ENCODE peak calls at places on chromosomes 16 and 17, in seven cellular contexts. Z is IMR-90, L is neuronal stem cell, W is H1, N is mesenchymal stem cell, J is H9, H is trophoblast cell. Y is an unnamed sample.

GRCh38 chr17:45693792-45694191 is 90.3 kb upstream of the CRHR1 start:
- DNase-seq in Z (no peak), L (no peak), W (no peak), N (no peak), J (no peak), H (no peak), Y (no peak)

GRCh38 chr17:60941028-60941427 is 263.4 kb downstream of the BCAS3 start:
- DNase-seq in Z (peak), L (no peak), W (no peak), N (peak), J (no peak), H (no peak), Y (no peak)

GRCh38 chr16:87235810-87236515 is 81.2 kb downstream of the C16orf95 start:
- DNase-seq in Z (no peak), L (no peak), W (peak), N (no peak), J (peak), H (peak), Y (peak)

GRCh38 chr17:43732961-43733360 is 25.6 kb downstream of the SOST start:
- DNase-seq in Z (peak), L (no peak), W (no peak), N (peak), J (no peak), H (peak), Y (peak)

GRCh38 chr17:68422821-68423220 is 34.5 kb downstream of the WIPI1 start:
- DNase-seq in Z (no peak), L (no peak), W (no peak), N (no peak), J (no peak), H (no peak), Y (no peak)

GRCh38 chr16:14186954-14187306 is 115.8 kb downstream of the MRTFB start:
- DNase-seq in Z (no peak), L (no peak), W (no peak), N (no peak), J (no peak), H (no peak), Y (no peak)

GRCh38 chr16:7422489-7422888 is 89.8 kb downstream of the RBFOX1 start:
- DNase-seq in Z (no peak), L (no peak), W (no peak), N (no peak), J (no peak), H (no peak), Y (no peak)

GRCh38 chr16:75494696-75495601 is at the start of gene CHST6:
- DNase-seq in Z (no peak), L (peak), W (peak), N (peak), J (peak), H (peak), Y (peak)

GRCh38 chr16:53129281-53130192 is 74.7 kb downstream of the CHD9 start:
- DNase-seq in Z (peak), L (no peak), W (no peak), N (peak), J (no peak), H (no peak), Y (no peak)

GRCh38 chr16:30715777-30716445 is 16.9 kb downstream of the SRCAP start:
- DNase-seq in Z (peak), L (no peak), W (no peak), N (peak), J (no peak), H (peak), Y (no peak)

GRCh38 chr17:35117984-35118383 is 1.7 kb downstream of the RAD51D start:
- DNase-seq in Z (peak), L (no peak), W (no peak), N (peak), J (no peak), H (no peak), Y (no peak)

GRCh38 chr16:31329671-31330552 is 25.1 kb upstream of the ITGAX start:
- DNase-seq in Z (no peak), L (no peak), W (no peak), N (no peak), J (no peak), H (no peak), Y (peak)

GRCh38 chr17:75194879-75195278 is 10.6 kb upstream of the NUP85 start:
- DNase-seq in Z (no peak), L (no peak), W (no peak), N (no peak), J (no peak), H (peak), Y (no peak)

GRCh38 chr16:26830716-26831115 is 236.0 kb upstream of the C16orf82 start:
- DNase-seq in Z (no peak), L (no peak), W (no peak), N (no peak), J (no peak), H (no peak), Y (peak)

GRCh38 chr16:15434425-15435215 is at the start of gene BMERB1:
- DNase-seq in Z (peak), L (peak), W (peak), N (peak), J (peak), H (no peak), Y (peak)

GRCh38 chr17:82534401-82534812 is 14.9 kb downstream of the FOXK2 start:
- DNase-seq in Z (no peak), L (no peak), W (no peak), N (no peak), J (no peak), H (no peak), Y (peak)

GRCh38 chr16:30186782-30187555 is 3.6 kb downstream of the CORO1A start:
- DNase-seq in Z (no peak), L (no peak), W (peak), N (peak), J (peak), H (peak), Y (peak)

GRCh38 chr17:19306160-19307111 is 56.1 kb downstream of the B9D1 start:
- DNase-seq in Z (no peak), L (no peak), W (no peak), N (no peak), J (no peak), H (peak), Y (no peak)

GRCh38 chr17:27546624-27547300 is 84.2 kb upstream of the LGALS9 start:
- DNase-seq in Z (peak), L (no peak), W (no peak), N (no peak), J (no peak), H (no peak), Y (no peak)

GRCh38 chr16:75235721-75236193 is 15.7 kb downstream of the BCAR1 start:
- DNase-seq in Z (no peak), L (no peak), W (no peak), N (no peak), J (no peak), H (no peak), Y (no peak)

GRCh38 chr17:74454197-74455024 is 12.0 kb upstream of the CD300A start:
- DNase-seq in Z (peak), L (peak), W (peak), N (peak), J (peak), H (peak), Y (peak)

GRCh38 chr16:89945654-89946053 is 2.9 kb upstream of the DEF8 start:
- DNase-seq in Z (no peak), L (no peak), W (no peak), N (no peak), J (no peak), H (peak), Y (no peak)

GRCh38 chr17:49984283-49984682 is 10.7 kb downstream of the DLX3 start:
- DNase-seq in Z (no peak), L (no peak), W (no peak), N (no peak), J (peak), H (no peak), Y (peak)

GRCh38 chr17:50828508-50829170 is 6.7 kb upstream of the WFIKKN2 start:
- DNase-seq in Z (no peak), L (no peak), W (no peak), N (no peak), J (no peak), H (no peak), Y (no peak)

GRCh38 chr16:72066747-72067146 is 3.7 kb downstream of the HPR start:
- DNase-seq in Z (peak), L (peak), W (no peak), N (peak), J (no peak), H (peak), Y (peak)

GRCh38 chr17:76196675-76197074 is 43.6 kb downstream of the RNF157 start:
- DNase-seq in Z (no peak), L (no peak), W (no peak), N (no peak), J (no peak), H (no peak), Y (no peak)

GRCh38 chr17:61393550-61393903 is 6.1 kb upstream of the TBX2 start:
- DNase-seq in Z (peak), L (no peak), W (no peak), N (no peak), J (peak), H (peak), Y (peak)

DNA sequence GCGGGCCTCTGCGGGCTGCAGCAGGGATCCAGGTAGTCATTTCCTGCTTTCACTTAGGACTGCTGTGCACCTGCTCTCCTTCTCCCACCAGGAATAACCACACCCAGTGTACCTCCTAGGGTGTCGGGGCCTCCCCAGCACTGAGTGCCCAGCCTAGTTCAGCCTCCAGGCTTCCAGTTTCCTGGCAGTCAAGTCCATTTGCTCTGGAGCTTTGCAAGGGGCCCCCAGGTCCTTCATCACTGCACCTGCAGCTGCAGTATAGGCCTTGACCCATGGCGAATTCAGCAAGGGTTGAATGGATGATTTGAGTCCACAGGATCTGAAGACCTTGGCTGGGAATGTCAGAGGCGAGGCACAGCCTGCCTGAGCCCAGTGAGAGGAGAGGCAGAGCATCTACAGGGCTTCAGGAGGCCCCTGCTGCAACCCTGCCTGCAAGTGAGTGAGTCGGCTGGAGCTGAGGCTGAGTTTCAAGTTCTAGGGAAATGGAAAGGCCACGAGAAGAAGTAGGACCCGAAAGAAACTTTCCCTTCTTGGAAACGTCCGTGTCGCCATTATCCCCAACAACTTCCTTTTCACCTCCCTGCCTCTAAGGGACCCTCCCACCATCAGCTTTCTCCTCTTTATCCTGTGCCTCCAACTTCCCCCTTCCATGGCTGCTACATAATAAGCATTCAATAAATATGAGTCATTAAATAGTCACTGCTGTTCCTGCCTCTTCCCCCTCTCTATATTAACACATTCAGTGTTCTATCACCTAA is 116.2 kb upstream of the TNRC6C start:
- DNase-seq in Z (peak), L (no peak), W (no peak), N (no peak), J (no peak), H (peak), Y (no peak)
- H3K23ac ChIP-seq in Z (no peak), L (peak), W (no peak), N (no peak), J (no peak), H (no peak), Y (no peak)

GRCh38 chr16:65525743-65526142 is 403.9 kb upstream of the CDH11 start:
- DNase-seq in Z (no peak), L (no peak), W (no peak), N (no peak), J (no peak), H (no peak), Y (no peak)
- H3K23ac ChIP-seq in Z (no peak), L (no peak), W (no peak), N (no peak), J (no peak), H (no peak), Y (no peak)

GRCh38 chr16:54176376-54176901 is 110.1 kb downstream of the IRX3 start:
- DNase-seq in Z (no peak), L (no peak), W (peak), N (no peak), J (peak), H (no peak), Y (peak)
- H3K23ac ChIP-seq in Z (no peak), L (no peak), W (no peak), N (no peak), J (no peak), H (no peak), Y (no peak)

GRCh38 chr16:17828012-17828411 is 357.3 kb upstream of the XYLT1 start:
- DNase-seq in Z (peak), L (no peak), W (no peak), N (no peak), J (no peak), H (no peak), Y (no peak)

GRCh38 chr16:17827313-17827712 is 356.6 kb upstream of the XYLT1 start:
- DNase-seq in Z (peak), L (no peak), W (no peak), N (no peak), J (no peak), H (no peak), Y (no peak)

GRCh38 chr16:17830651-17831050 is 359.9 kb upstream of the XYLT1 start:
- DNase-seq in Z (no peak), L (no peak), W (no peak), N (no peak), J (no peak), H (no peak), Y (no peak)

GRCh38 chr16:17831330-17831729 is 360.6 kb upstream of the XYLT1 start:
- DNase-seq in Z (no peak), L (no peak), W (no peak), N (no peak), J (peak), H (peak), Y (peak)

DNA sequence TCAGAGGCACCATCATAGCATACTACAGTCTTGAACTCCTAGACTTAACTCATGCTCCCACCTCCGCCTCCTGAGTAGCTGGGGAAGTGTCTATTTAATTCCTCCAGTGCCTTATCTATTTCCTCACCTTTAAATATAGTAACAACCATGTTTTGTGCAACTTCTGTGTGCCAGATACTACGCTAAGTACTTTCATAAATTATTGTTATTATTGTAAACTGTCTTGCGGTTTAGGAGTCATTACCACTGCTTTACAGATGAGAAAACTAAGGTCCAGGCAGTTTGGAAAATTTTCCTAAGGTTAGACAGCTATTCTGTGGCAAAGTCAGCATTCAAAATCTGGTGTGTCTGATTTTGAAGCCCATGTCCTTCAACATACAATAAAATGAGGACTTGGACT is 359.1 kb upstream of the XYLT1 start:
- DNase-seq in Z (peak), L (no peak), W (no peak), N (no peak), J (no peak), H (no peak), Y (no peak)
- H3K23ac ChIP-seq in Z (no peak), L (no peak), W (no peak), N (no peak), J (no peak), H (no peak), Y (no peak)

DNA sequence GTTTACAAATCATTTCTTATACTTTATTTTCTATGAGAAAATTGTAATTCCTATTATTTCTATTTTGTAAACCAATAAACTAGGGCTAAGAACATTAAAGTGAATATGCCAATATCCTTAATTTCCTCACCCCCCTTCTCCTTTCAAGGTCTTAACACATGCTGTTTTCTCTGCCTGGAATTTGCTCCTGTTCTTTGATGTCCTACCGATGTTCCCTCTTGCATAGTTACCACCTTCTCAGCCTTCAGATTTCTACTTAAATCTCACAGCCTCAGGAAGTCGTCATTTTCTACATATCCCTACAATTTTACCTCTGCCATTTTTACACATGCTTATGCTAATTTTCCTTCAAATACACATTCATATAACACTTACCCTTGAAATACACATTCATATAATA is 890.9 kb upstream of the CDH8 start:
- DNase-seq in Z (no peak), L (no peak), W (no peak), N (no peak), J (no peak), H (no peak), Y (peak)
- H3K23ac ChIP-seq in Z (no peak), L (no peak), W (no peak), N (no peak), J (no peak), H (no peak), Y (no peak)

GRCh38 chr17:57045868-57046671 is 39.0 kb upstream of the AKAP1 start:
- DNase-seq in Z (no peak), L (no peak), W (no peak), N (no peak), J (peak), H (peak), Y (no peak)

GRCh38 chr17:57038486-57038885 is 46.6 kb upstream of the AKAP1 start:
- DNase-seq in Z (no peak), L (no peak), W (no peak), N (no peak), J (no peak), H (peak), Y (no peak)

GRCh38 chr17:57040571-57040970 is 44.5 kb upstream of the AKAP1 start:
- DNase-seq in Z (no peak), L (no peak), W (no peak), N (no peak), J (no peak), H (peak), Y (no peak)

GRCh38 chr17:57044976-57045867 is 39.8 kb upstream of the AKAP1 start:
- DNase-seq in Z (no peak), L (no peak), W (no peak), N (no peak), J (no peak), H (no peak), Y (no peak)

DNA sequence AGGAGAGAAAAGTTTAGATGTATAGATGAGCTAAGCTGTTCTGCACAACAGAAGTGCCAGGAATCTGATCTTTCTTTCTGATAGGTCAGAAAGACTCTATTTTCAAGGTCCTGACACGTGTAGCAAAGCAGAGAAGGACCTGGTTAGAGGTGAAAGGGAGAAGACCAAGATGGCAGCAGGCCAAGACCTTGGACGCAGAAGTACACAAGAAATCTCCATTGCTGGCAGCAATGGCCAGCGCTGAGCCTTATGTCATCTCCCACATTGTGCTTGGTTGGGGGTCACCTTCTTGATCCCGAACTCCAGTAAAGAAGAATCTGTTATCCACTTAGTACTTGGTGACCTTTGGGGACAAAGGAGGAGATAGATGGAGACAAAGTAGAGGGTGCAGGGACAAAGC is 41.8 kb upstream of the AKAP1 start:
- DNase-seq in Z (no peak), L (no peak), W (no peak), N (no peak), J (no peak), H (no peak), Y (no peak)
- H3K23ac ChIP-seq in Z (no peak), L (no peak), W (no peak), N (no peak), J (no peak), H (no peak), Y (no peak)

GRCh38 chr17:5872831-5873230 is 197.3 kb upstream of the WSCD1 start:
- DNase-seq in Z (no peak), L (no peak), W (no peak), N (no peak), J (peak), H (no peak), Y (no peak)
- H3K23ac ChIP-seq in Z (no peak), L (no peak), W (no peak), N (no peak), J (no peak), H (no peak), Y (no peak)

DNA sequence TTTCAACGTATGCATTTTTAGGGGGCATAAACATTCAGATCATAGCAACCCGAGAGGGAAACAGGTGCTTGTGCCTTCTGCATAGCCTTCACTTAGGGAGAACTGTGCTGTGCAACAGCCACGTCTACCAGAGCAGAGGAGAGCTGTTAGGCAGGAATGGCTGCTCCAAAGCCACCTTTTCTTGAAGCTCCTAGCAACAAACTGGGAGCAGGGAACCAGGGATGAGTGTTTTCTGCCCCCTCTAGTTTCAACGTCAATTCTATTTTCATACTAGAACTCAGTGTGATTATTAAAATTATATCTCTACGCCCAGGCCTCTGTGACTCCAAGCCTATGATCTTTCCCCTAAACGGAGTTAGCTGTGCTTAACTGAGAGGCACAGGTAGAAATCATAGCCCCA is 290.0 kb downstream of the HAPSTR1 start:
- DNase-seq in Z (no peak), L (no peak), W (no peak), N (no peak), J (no peak), H (no peak), Y (no peak)
- H3K23ac ChIP-seq in Z (no peak), L (no peak), W (no peak), N (no peak), J (no peak), H (no peak), Y (no peak)

DNA sequence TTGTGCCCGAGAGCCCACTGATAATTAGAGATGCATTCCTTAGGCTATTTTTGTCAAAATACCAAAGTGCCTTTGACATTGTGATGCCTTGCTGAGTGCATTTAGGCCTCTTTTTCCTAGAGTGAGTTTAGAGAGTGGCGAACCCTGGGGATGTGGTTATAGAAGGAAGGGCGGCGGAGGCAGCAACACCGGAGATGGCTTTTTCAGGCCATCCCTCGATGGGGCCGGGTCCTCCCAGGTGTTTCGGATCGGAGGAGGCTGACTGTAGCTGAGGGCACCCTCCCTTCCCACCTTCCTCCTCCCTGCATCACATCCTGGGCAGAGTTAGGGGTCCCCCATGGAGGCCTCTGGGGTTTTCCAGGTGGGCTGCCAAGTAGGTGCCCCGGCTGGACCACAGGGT is 6.6 kb upstream of the SNAI3 start:
- DNase-seq in Z (no peak), L (no peak), W (no peak), N (no peak), J (no peak), H (no peak), Y (no peak)
- H3K23ac ChIP-seq in Z (no peak), L (no peak), W (no peak), N (no peak), J (no peak), H (no peak), Y (no peak)

Y was measured in mesendoderm.